ENCODE peak calls at places on chromosomes 1 and 21, in five cellular contexts. Y is CD14-positive monocyte, A is GM23338, I is GM12864, V is foreskin fibroblast. X is an unnamed sample.

GRCh38 chr1:89100366-89100765 is 25.5 kb downstream of the GBP2 start:
- DNase-seq in Y (no peak), A (peak; percentile 22), I (no peak), V (no peak), X (no peak)

GRCh38 chr21:26072891-26073615 is 97.5 kb downstream of the APP start:
- DNase-seq in Y (no peak), A (no peak), I (no peak), V (peak; percentile 69), X (peak; percentile 71)

GRCh38 chr21:41669533-41669830 is 97.4 kb downstream of the RIPK4 start:
- DNase-seq in Y (no peak), A (no peak), I (no peak), V (no peak), X (no peak)

GRCh38 chr1:20499105-20499504 is 8.8 kb downstream of the MUL1 start:
- DNase-seq in Y (no peak), A (no peak), I (no peak), V (no peak), X (no peak)

GRCh38 chr1:241698177-241698576 is 46.1 kb downstream of the WDR64 start:
- DNase-seq in Y (no peak), A (no peak), I (no peak), V (no peak), X (no peak)

GRCh38 chr1:211352985-211353515 is 26.4 kb downstream of the TRAF5 start:
- DNase-seq in Y (no peak), A (peak; percentile 74), I (peak; percentile 45), V (peak; percentile 36), X (no peak)

GRCh38 chr1:116506132-116507004 is 64.5 kb downstream of the CD58 start:
- DNase-seq in Y (no peak), A (no peak), I (no peak), V (peak; percentile 26), X (no peak)

GRCh38 chr1:198932351-198932991 is 293.6 kb downstream of the PTPRC start:
- DNase-seq in Y (no peak), A (peak; percentile 14), I (no peak), V (peak; percentile 42), X (no peak)

GRCh38 chr1:43348343-43348808 is 10.4 kb upstream of the CDC20 start:
- DNase-seq in Y (no peak), A (no peak), I (no peak), V (peak; percentile 46), X (no peak)

GRCh38 chr1:223837206-223837605 is 8.5 kb downstream of the TP53BP2 start:
- DNase-seq in Y (no peak), A (no peak), I (no peak), V (peak; percentile 28), X (no peak)

GRCh38 chr1:116854294-116854693 is 55.4 kb upstream of the PTGFRN start:
- DNase-seq in Y (no peak), A (no peak), I (no peak), V (no peak), X (no peak)

GRCh38 chr1:41650176-41650519 is 165.7 kb upstream of the EDN2 start:
- DNase-seq in Y (peak; percentile 48), A (no peak), I (no peak), V (peak; percentile 20), X (no peak)

GRCh38 chr1:230822092-230822581 is 46.2 kb downstream of the C1orf198 start:
- DNase-seq in Y (no peak), A (no peak), I (no peak), V (peak; percentile 92), X (no peak)

GRCh38 chr1:200486634-200487033 is 76.8 kb upstream of the ZNF281 start:
- DNase-seq in Y (no peak), A (no peak), I (no peak), V (no peak), X (no peak)

GRCh38 chr1:93827633-93828436 is 51.2 kb downstream of the DNTTIP2 start:
- DNase-seq in Y (no peak), A (no peak), I (no peak), V (peak; percentile 54), X (peak; percentile 39)

GRCh38 chr1:13623021-13623637 is 39.5 kb downstream of the PDPN start:
- DNase-seq in Y (peak; percentile 53), A (no peak), I (no peak), V (no peak), X (no peak)

GRCh38 chr1:85289207-85289847 is 12.9 kb upstream of the BCL10 start:
- DNase-seq in Y (peak; percentile 52), A (no peak), I (no peak), V (peak; percentile 94), X (peak; percentile 89)

GRCh38 chr1:32351859-32352745 is 10.2 kb downstream of the FAM229A start:
- DNase-seq in Y (no peak), A (peak; percentile 41), I (no peak), V (peak; percentile 73), X (peak; percentile 18)

GRCh38 chr1:56975446-56975845 is 9.6 kb upstream of the C8B start:
- DNase-seq in Y (no peak), A (no peak), I (no peak), V (no peak), X (no peak)

GRCh38 chr1:157170677-157171515 is 32.7 kb upstream of the ETV3 start:
- DNase-seq in Y (no peak), A (peak; percentile 87), I (no peak), V (peak; percentile 42), X (peak; percentile 5)

GRCh38 chr1:49163041-49163440 is 386.4 kb upstream of the BEND5 start:
- DNase-seq in Y (no peak), A (no peak), I (no peak), V (peak; percentile 10), X (no peak)

GRCh38 chr21:16455978-16456377 is 726.2 kb downstream of the USP25 start:
- DNase-seq in Y (no peak), A (peak; percentile 4), I (no peak), V (no peak), X (no peak)

GRCh38 chr1:198679535-198680173 is 40.8 kb downstream of the PTPRC start:
- DNase-seq in Y (peak; percentile 42), A (no peak), I (no peak), V (no peak), X (no peak)

GRCh38 chr1:201795066-201795465 is 33.9 kb upstream of the IPO9 start:
- DNase-seq in Y (no peak), A (peak; percentile 71), I (no peak), V (peak; percentile 37), X (peak; percentile 36)

GRCh38 chr1:110229348-110230001 is 19.4 kb downstream of the KCNC4 start:
- DNase-seq in Y (no peak), A (peak; percentile 42), I (no peak), V (no peak), X (peak; percentile 48)

GRCh38 chr1:103337779-103338178 is 187.7 kb upstream of the RNPC3 start:
- DNase-seq in Y (no peak), A (no peak), I (no peak), V (no peak), X (no peak)
- TF ChIP-seq CTCF in Y (no peak), A (no peak), I (no peak), V (no peak), X (no peak)

GRCh38 chr1:113812661-113813135 is 422 bp upstream of the RSBN1 start:
- DNase-seq in Y (no peak), A (peak; percentile 63), I (no peak), V (no peak), X (no peak)
- TF ChIP-seq CTCF in Y (no peak), A (no peak), I (no peak), V (no peak), X (no peak)

DNA sequence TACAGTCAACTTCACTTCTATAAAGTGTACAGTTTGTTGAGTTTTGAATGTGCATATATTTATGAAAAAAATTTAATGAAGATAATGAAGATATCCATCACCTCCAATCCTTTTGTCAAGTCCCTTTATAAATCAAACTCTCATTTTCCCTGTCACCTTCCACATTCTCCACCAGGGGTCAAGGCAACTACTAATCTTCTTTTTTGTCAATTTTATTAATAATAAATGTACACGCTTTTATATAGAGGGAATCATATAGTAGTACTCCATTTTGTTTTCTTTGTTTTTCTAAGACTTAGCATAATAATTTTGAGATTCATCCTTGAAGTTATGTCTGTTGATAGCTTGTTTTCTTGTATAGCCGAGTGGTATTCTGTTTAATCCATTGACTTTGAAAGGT is 1594.2 kb upstream of the PRMT6 start:
- DNase-seq in Y (no peak), A (no peak), I (no peak), V (no peak), X (no peak)
- TF ChIP-seq CTCF in Y (no peak), A (peak; percentile 50), I (no peak), V (no peak), X (peak; percentile 50)

GRCh38 chr21:44686000-44686781 is 4.2 kb upstream of the KRTAP12-1 start:
- DNase-seq in Y (no peak), A (peak; percentile 27), I (no peak), V (no peak), X (no peak)
- TF ChIP-seq CTCF in Y (no peak), A (no peak), I (no peak), V (no peak), X (no peak)